ENCODE peak calls at places on chromosome 12, in four cellular contexts. A, B, S and U are unnamed samples.

GRCh38 chr12:8541591-8541990 is 886 bp upstream of the CLEC4E start:
- DNase-seq in B (no peak), S (no peak), A (no peak), U (no peak)

GRCh38 chr12:79119796-79120195 is 255.2 kb downstream of the SYT1 start:
- DNase-seq in A (no peak), S (no peak), B (no peak), U (no peak)

GRCh38 chr12:116385486-116386217 is 108.2 kb upstream of the MED13L start:
- DNase-seq in A (no peak), B (no peak), S (no peak), U (no peak)

GRCh38 chr12:12254549-12254948 is 12.3 kb downstream of the LRP6 start:
- DNase-seq in S (no peak), A (no peak), B (no peak), U (no peak)

GRCh38 chr12:13084898-13085640 is 18.4 kb downstream of the GSG1 start:
- DNase-seq in S (no peak), A (no peak), B (no peak), U (no peak)

GRCh38 chr12:105083551-105084105 is 630 bp downstream of the ALDH1L2 start:
- DNase-seq in B (no peak), A (peak), S (peak), U (peak)

GRCh38 chr12:9115731-9116689 is at the start of gene A2M:
- DNase-seq in A (no peak), B (no peak), S (no peak), U (no peak)

GRCh38 chr12:52220456-52220855 is 12.6 kb upstream of the KRT7 start:
- DNase-seq in B (no peak), A (no peak), S (no peak), U (no peak)